ENCODE peak calls at places on chromosomes 6 and 20, in six cellular contexts. One of them, this sample, is unnamed.

GRCh38 chr6:10331336-10331735 is 83.5 kb downstream of the TFAP2A start:
- DNase-seq in IMR-90: no peak
- DNase-seq in PC-9: no peak
- DNase-seq in SK-N-SH: no peak
- DNase-seq in fibroblast of lung: no peak
- DNase-seq in endothelial cell of umbilical vein: no peak
- DNase-seq in this sample: no peak

GRCh38 chr6:89242574-89243330 is 25.6 kb upstream of the GABRR1 start:
- DNase-seq in PC-9: no peak
- DNase-seq in fibroblast of lung: peak; percentile 36
- DNase-seq in IMR-90: peak; percentile 61
- DNase-seq in SK-N-SH: peak; percentile 61
- DNase-seq in endothelial cell of umbilical vein: peak; percentile 60
- DNase-seq in this sample: peak; percentile 57

GRCh38 chr6:32967151-32968091 is 973 bp upstream of the BRD2 start:
- DNase-seq in IMR-90: peak; percentile 49
- DNase-seq in PC-9: peak; percentile 23
- DNase-seq in SK-N-SH: peak; percentile 49
- DNase-seq in endothelial cell of umbilical vein: peak; percentile 68
- DNase-seq in fibroblast of lung: peak; percentile 49
- DNase-seq in this sample: peak; percentile 73

GRCh38 chr6:82767447-82767846 is 298.2 kb downstream of the UBE3D start:
- DNase-seq in endothelial cell of umbilical vein: no peak
- DNase-seq in SK-N-SH: no peak
- DNase-seq in IMR-90: no peak
- DNase-seq in fibroblast of lung: no peak
- DNase-seq in PC-9: no peak
- DNase-seq in this sample: no peak

GRCh38 chr6:138161118-138161433 is 663 bp upstream of the ARFGEF3 start:
- DNase-seq in PC-9: peak; percentile 3
- DNase-seq in SK-N-SH: no peak
- DNase-seq in fibroblast of lung: no peak
- DNase-seq in endothelial cell of umbilical vein: no peak
- DNase-seq in IMR-90: no peak
- DNase-seq in this sample: peak; percentile 51

GRCh38 chr6:13641315-13641714 is 26.2 kb downstream of the NOL7 start:
- DNase-seq in SK-N-SH: no peak
- DNase-seq in PC-9: no peak
- DNase-seq in IMR-90: peak; percentile 23
- DNase-seq in fibroblast of lung: no peak
- DNase-seq in endothelial cell of umbilical vein: no peak
- DNase-seq in this sample: no peak

GRCh38 chr6:144447487-144447886 is 162.4 kb downstream of the UTRN start:
- DNase-seq in SK-N-SH: no peak
- DNase-seq in PC-9: no peak
- DNase-seq in fibroblast of lung: peak; percentile 71
- DNase-seq in IMR-90: peak; percentile 64
- DNase-seq in endothelial cell of umbilical vein: peak; percentile 55
- DNase-seq in this sample: no peak

GRCh38 chr20:1945134-1945618 is 48.7 kb downstream of the PDYN start:
- DNase-seq in fibroblast of lung: no peak
- DNase-seq in endothelial cell of umbilical vein: no peak
- DNase-seq in PC-9: no peak
- DNase-seq in SK-N-SH: no peak
- DNase-seq in IMR-90: no peak
- DNase-seq in this sample: no peak

GRCh38 chr6:10989587-10989986 is 54.5 kb downstream of the ELOVL2 start:
- DNase-seq in IMR-90: no peak
- DNase-seq in SK-N-SH: no peak
- DNase-seq in fibroblast of lung: no peak
- DNase-seq in PC-9: no peak
- DNase-seq in endothelial cell of umbilical vein: no peak
- DNase-seq in this sample: no peak

GRCh38 chr20:47263502-47264084 is 92.9 kb downstream of the ZMYND8 start:
- DNase-seq in IMR-90: no peak
- DNase-seq in endothelial cell of umbilical vein: no peak
- DNase-seq in PC-9: no peak
- DNase-seq in SK-N-SH: peak; percentile 77
- DNase-seq in fibroblast of lung: peak; percentile 27
- DNase-seq in this sample: no peak

GRCh38 chr20:62906647-62907375 is 19.5 kb downstream of the DIDO1 start:
- DNase-seq in PC-9: no peak
- DNase-seq in SK-N-SH: no peak
- DNase-seq in endothelial cell of umbilical vein: no peak
- DNase-seq in IMR-90: no peak
- DNase-seq in fibroblast of lung: no peak
- DNase-seq in this sample: no peak
- H4K20me1 ChIP-seq in PC-9: peaks cover 57% of the 10 kb centered on the region
- H4K20me1 ChIP-seq in SK-N-SH: peaks cover 70% of the 10 kb centered on the region
- H4K20me1 ChIP-seq in endothelial cell of umbilical vein: no peaks in the 10 kb centered on the region
- H4K20me1 ChIP-seq in IMR-90: peaks cover 80% of the 10 kb centered on the region
- H4K20me1 ChIP-seq in fibroblast of lung: no peaks in the 10 kb centered on the region
- H4K20me1 ChIP-seq in this sample: peaks cover 81% of the 10 kb centered on the region

GRCh38 chr6:24849713-24850112 is 51.0 kb upstream of the ARMH2 start:
- DNase-seq in endothelial cell of umbilical vein: no peak
- DNase-seq in fibroblast of lung: no peak
- DNase-seq in SK-N-SH: no peak
- DNase-seq in IMR-90: no peak
- DNase-seq in PC-9: no peak
- DNase-seq in this sample: no peak
- H4K20me1 ChIP-seq in endothelial cell of umbilical vein: no peaks in the 10 kb centered on the region
- H4K20me1 ChIP-seq in fibroblast of lung: no peaks in the 10 kb centered on the region
- H4K20me1 ChIP-seq in SK-N-SH: no peaks in the 10 kb centered on the region
- H4K20me1 ChIP-seq in IMR-90: no peaks in the 10 kb centered on the region
- H4K20me1 ChIP-seq in PC-9: no peaks in the 10 kb centered on the region
- H4K20me1 ChIP-seq in this sample: no peaks in the 10 kb centered on the region

DNA sequence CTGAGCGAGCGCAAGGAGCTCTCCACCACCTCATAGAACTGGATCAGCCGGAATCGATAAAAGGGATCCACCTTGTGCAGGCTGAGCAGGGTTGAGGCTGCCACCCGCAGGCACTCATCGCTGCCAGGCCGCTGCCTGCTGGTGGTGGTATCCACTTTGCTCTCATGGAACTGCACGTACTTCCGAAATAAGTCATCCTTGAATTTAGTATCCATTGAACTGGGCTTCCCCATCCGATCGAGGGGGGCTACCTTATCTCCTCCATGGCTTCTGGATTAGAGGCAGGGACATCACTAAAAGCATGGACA is 7.1 kb downstream of the SPATA2 start:
- DNase-seq in IMR-90: no peak
- DNase-seq in SK-N-SH: no peak
- DNase-seq in endothelial cell of umbilical vein: no peak
- DNase-seq in PC-9: no peak
- DNase-seq in fibroblast of lung: no peak
- DNase-seq in this sample: no peak
- H4K20me1 ChIP-seq in IMR-90: peaks cover 49% of the 10 kb centered on the region
- H4K20me1 ChIP-seq in SK-N-SH: peaks cover 32% of the 10 kb centered on the region
- H4K20me1 ChIP-seq in endothelial cell of umbilical vein: no peaks in the 10 kb centered on the region
- H4K20me1 ChIP-seq in PC-9: peaks cover 41% of the 10 kb centered on the region
- H4K20me1 ChIP-seq in fibroblast of lung: no peaks in the 10 kb centered on the region
- H4K20me1 ChIP-seq in this sample: peaks cover 20% of the 10 kb centered on the region

GRCh38 chr20:32201977-32202363 is 5.6 kb downstream of the PLAGL2 start:
- DNase-seq in SK-N-SH: no peak
- DNase-seq in endothelial cell of umbilical vein: no peak
- DNase-seq in IMR-90: no peak
- DNase-seq in fibroblast of lung: no peak
- DNase-seq in PC-9: no peak
- DNase-seq in this sample: no peak
- H4K20me1 ChIP-seq in SK-N-SH: peaks cover 37% of the 10 kb centered on the region
- H4K20me1 ChIP-seq in endothelial cell of umbilical vein: no peaks in the 10 kb centered on the region
- H4K20me1 ChIP-seq in IMR-90: peaks cover 58% of the 10 kb centered on the region
- H4K20me1 ChIP-seq in fibroblast of lung: no peaks in the 10 kb centered on the region
- H4K20me1 ChIP-seq in PC-9: peaks cover 54% of the 10 kb centered on the region
- H4K20me1 ChIP-seq in this sample: peaks cover 82% of the 10 kb centered on the region

DNA sequence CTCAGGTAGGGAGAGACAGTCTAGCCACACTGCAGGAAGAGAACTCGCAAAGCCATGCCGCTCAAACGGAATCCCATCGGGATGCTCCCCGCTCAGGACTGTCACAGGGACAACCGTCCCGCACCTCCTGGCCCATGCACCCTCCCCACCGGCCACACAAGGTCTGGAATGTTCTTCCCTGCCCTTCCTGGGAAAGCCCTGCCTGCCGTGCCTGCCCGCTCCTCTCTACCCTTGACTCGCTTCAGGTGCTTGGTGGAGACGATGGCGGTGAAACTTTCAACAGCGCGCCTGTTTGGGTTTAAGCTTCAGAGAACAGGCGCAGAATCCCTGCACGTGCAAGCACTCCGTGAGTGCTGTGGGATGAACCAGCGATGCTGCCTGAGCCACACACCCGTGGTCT is 20.6 kb downstream of the TAF4 start:
- DNase-seq in PC-9: no peak
- DNase-seq in endothelial cell of umbilical vein: no peak
- DNase-seq in SK-N-SH: no peak
- DNase-seq in fibroblast of lung: no peak
- DNase-seq in IMR-90: no peak
- DNase-seq in this sample: no peak
- H4K20me1 ChIP-seq in PC-9: peaks cover 55% of the 10 kb centered on the region
- H4K20me1 ChIP-seq in endothelial cell of umbilical vein: no peaks in the 10 kb centered on the region
- H4K20me1 ChIP-seq in SK-N-SH: peaks cover 51% of the 10 kb centered on the region
- H4K20me1 ChIP-seq in fibroblast of lung: no peaks in the 10 kb centered on the region
- H4K20me1 ChIP-seq in IMR-90: peaks cover 78% of the 10 kb centered on the region
- H4K20me1 ChIP-seq in this sample: peaks cover 69% of the 10 kb centered on the region

GRCh38 chr6:49327005-49327404 is 136.0 kb downstream of the MMUT start:
- DNase-seq in SK-N-SH: no peak
- DNase-seq in fibroblast of lung: peak; percentile 9
- DNase-seq in endothelial cell of umbilical vein: peak; percentile 51
- DNase-seq in PC-9: no peak
- DNase-seq in IMR-90: peak; percentile 15
- DNase-seq in this sample: no peak

GRCh38 chr6:49328051-49328450 is 135.0 kb downstream of the MMUT start:
- DNase-seq in fibroblast of lung: no peak
- DNase-seq in IMR-90: no peak
- DNase-seq in SK-N-SH: peak; percentile 4
- DNase-seq in PC-9: no peak
- DNase-seq in endothelial cell of umbilical vein: peak; percentile 46
- DNase-seq in this sample: no peak

GRCh38 chr6:49326337-49326736 is 136.7 kb downstream of the MMUT start:
- DNase-seq in PC-9: no peak
- DNase-seq in fibroblast of lung: peak; percentile 78
- DNase-seq in endothelial cell of umbilical vein: peak; percentile 95
- DNase-seq in SK-N-SH: no peak
- DNase-seq in IMR-90: peak; percentile 61
- DNase-seq in this sample: no peak

GRCh38 chr6:49327575-49327974 is 135.5 kb downstream of the MMUT start:
- DNase-seq in endothelial cell of umbilical vein: no peak
- DNase-seq in fibroblast of lung: no peak
- DNase-seq in IMR-90: no peak
- DNase-seq in PC-9: no peak
- DNase-seq in SK-N-SH: no peak
- DNase-seq in this sample: no peak

GRCh38 chr6:49325901-49326300 is 137.2 kb downstream of the MMUT start:
- DNase-seq in endothelial cell of umbilical vein: no peak
- DNase-seq in SK-N-SH: no peak
- DNase-seq in IMR-90: no peak
- DNase-seq in PC-9: no peak
- DNase-seq in fibroblast of lung: peak; percentile 4
- DNase-seq in this sample: no peak
- H4K20me1 ChIP-seq in endothelial cell of umbilical vein: no peaks in the 10 kb centered on the region
- H4K20me1 ChIP-seq in SK-N-SH: no peaks in the 10 kb centered on the region
- H4K20me1 ChIP-seq in IMR-90: no peaks in the 10 kb centered on the region
- H4K20me1 ChIP-seq in PC-9: no peaks in the 10 kb centered on the region
- H4K20me1 ChIP-seq in fibroblast of lung: no peaks in the 10 kb centered on the region
- H4K20me1 ChIP-seq in this sample: no peaks in the 10 kb centered on the region

DNA sequence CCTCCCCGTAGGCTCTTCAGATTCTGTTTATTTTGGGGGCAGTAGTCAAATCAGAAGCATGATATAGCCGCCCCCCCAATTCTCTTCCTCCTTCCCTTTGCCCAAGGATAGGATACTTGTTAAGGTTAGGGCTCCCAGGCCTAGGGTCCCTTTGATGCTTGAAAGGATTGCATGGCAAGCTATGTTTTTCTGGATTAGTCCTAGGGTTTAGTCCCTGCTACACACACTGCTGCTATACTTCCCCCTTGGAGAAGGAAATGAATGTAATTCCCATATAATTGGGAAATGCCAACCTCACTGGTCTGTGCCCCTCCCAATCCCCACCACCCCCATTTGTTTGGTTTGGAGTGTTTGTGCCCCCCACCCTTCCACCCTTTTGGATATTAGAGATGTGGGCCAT is 62.8 kb downstream of the ZFAND3 start:
- DNase-seq in PC-9: no peak
- DNase-seq in IMR-90: no peak
- DNase-seq in endothelial cell of umbilical vein: no peak
- DNase-seq in SK-N-SH: no peak
- DNase-seq in fibroblast of lung: no peak
- DNase-seq in this sample: no peak
- H4K20me1 ChIP-seq in PC-9: peaks cover 58% of the 10 kb centered on the region
- H4K20me1 ChIP-seq in IMR-90: peaks cover 85% of the 10 kb centered on the region
- H4K20me1 ChIP-seq in endothelial cell of umbilical vein: peaks cover 24% of the 10 kb centered on the region
- H4K20me1 ChIP-seq in SK-N-SH: peaks cover 98% of the 10 kb centered on the region
- H4K20me1 ChIP-seq in fibroblast of lung: peaks cover 7% of the 10 kb centered on the region
- H4K20me1 ChIP-seq in this sample: peaks cover 43% of the 10 kb centered on the region

This sample was measured in GM23338.